ENCODE peak calls at places on chromosomes 16 and 17, in eight cellular contexts. J is MCF 10A, B is HepG2, K is A549, A is H9, V is heart right ventricle, N is BJ, X is prostate gland. S is an unnamed sample.
A peak's percentile ranks its signal among the peaks of the same experiment; 100 is the strongest.

GRCh38 chr17:76530489-76530814 is 7.1 kb downstream of the CYGB start:
- DNase-seq in J (no peak), B (no peak), K (no peak), A (no peak), V (no peak), N (no peak), X (no peak), S (no peak)

GRCh38 chr16:15032547-15033308 is 23.1 kb downstream of the NTAN1 start:
- DNase-seq in J (no peak), B (no peak), K (no peak), A (peak; percentile 10), V (no peak), N (no peak), X (no peak), S (no peak)

GRCh38 chr17:83200746-83201145 is 121.3 kb downstream of the METRNL start:
- DNase-seq in J (no peak), B (no peak), K (no peak), A (no peak), V (peak; percentile 35), N (no peak), X (no peak), S (no peak)

GRCh38 chr17:1252203-1252608 is 18.0 kb upstream of the BHLHA9 start:
- DNase-seq in J (no peak), B (no peak), K (no peak), A (no peak), V (peak; percentile 43), N (no peak), X (no peak), S (no peak)

GRCh38 chr17:72516772-72517399 is 396.1 kb downstream of the SOX9 start:
- DNase-seq in J (peak; percentile 48), B (peak; percentile 72), K (peak; percentile 59), A (no peak), V (peak; percentile 31), N (no peak), X (peak; percentile 22), S (no peak)

GRCh38 chr16:424033-424622 is 1.3 kb upstream of the RAB11FIP3 start:
- DNase-seq in J (peak; percentile 99), B (peak; percentile 30), K (peak; percentile 50), A (no peak), V (no peak), N (peak; percentile 93), X (peak; percentile 91), S (peak; percentile 90)

GRCh38 chr17:1153795-1154546 is 25.8 kb downstream of the ABR start:
- DNase-seq in J (peak; percentile 11), B (peak; percentile 16), K (peak; percentile 51), A (peak; percentile 82), V (peak; percentile 64), N (no peak), X (no peak), S (peak; percentile 78)

GRCh38 chr17:41580651-41581365 is 5.9 kb downstream of the KRT14 start:
- DNase-seq in J (peak; percentile 48), B (no peak), K (no peak), A (no peak), V (no peak), N (no peak), X (no peak), S (no peak)

GRCh38 chr17:76935331-76935730 is 67.1 kb downstream of the MGAT5B start:
- DNase-seq in J (peak; percentile 38), B (no peak), K (no peak), A (no peak), V (no peak), N (peak; percentile 26), X (no peak), S (no peak)

GRCh38 chr17:48388955-48389764 is 40.9 kb downstream of the SKAP1 start:
- DNase-seq in J (no peak), B (no peak), K (no peak), A (no peak), V (no peak), N (no peak), X (no peak), S (no peak)

GRCh38 chr17:57603978-57604377 is 141.1 kb downstream of the CCDC182 start:
- DNase-seq in J (no peak), B (no peak), K (no peak), A (no peak), V (no peak), N (no peak), X (peak; percentile 31), S (no peak)

GRCh38 chr16:1150511-1150982 is 2.4 kb upstream of the CACNA1H start:
- DNase-seq in J (no peak), B (peak; percentile 40), K (peak; percentile 84), A (peak; percentile 62), V (no peak), N (peak; percentile 21), X (no peak), S (no peak)

GRCh38 chr17:48598727-48599126 is 5.1 kb upstream of the HOXB5 start:
- DNase-seq in J (no peak), B (no peak), K (no peak), A (no peak), V (no peak), N (no peak), X (no peak), S (no peak)

GRCh38 chr17:8941520-8941919 is 24.0 kb downstream of the PIK3R5 start:
- DNase-seq in J (no peak), B (no peak), K (no peak), A (peak; percentile 30), V (no peak), N (no peak), X (no peak), S (no peak)

GRCh38 chr17:61363601-61364462 is 35.8 kb upstream of the TBX2 start:
- DNase-seq in J (no peak), B (peak; percentile 97), K (no peak), A (no peak), V (no peak), N (no peak), X (no peak), S (no peak)

GRCh38 chr16:78686601-78687000 is 587.1 kb downstream of the WWOX start:
- DNase-seq in J (no peak), B (no peak), K (no peak), A (no peak), V (no peak), N (no peak), X (no peak), S (no peak)

GRCh38 chr16:63457869-63458268 is 1421.6 kb upstream of the CDH8 start:
- DNase-seq in J (no peak), B (peak; percentile 13), K (no peak), A (no peak), V (no peak), N (no peak), X (no peak), S (no peak)

GRCh38 chr16:63458842-63459241 is 1422.6 kb upstream of the CDH8 start:
- DNase-seq in J (no peak), B (no peak), K (no peak), A (no peak), V (no peak), N (no peak), X (no peak), S (no peak)

DNA sequence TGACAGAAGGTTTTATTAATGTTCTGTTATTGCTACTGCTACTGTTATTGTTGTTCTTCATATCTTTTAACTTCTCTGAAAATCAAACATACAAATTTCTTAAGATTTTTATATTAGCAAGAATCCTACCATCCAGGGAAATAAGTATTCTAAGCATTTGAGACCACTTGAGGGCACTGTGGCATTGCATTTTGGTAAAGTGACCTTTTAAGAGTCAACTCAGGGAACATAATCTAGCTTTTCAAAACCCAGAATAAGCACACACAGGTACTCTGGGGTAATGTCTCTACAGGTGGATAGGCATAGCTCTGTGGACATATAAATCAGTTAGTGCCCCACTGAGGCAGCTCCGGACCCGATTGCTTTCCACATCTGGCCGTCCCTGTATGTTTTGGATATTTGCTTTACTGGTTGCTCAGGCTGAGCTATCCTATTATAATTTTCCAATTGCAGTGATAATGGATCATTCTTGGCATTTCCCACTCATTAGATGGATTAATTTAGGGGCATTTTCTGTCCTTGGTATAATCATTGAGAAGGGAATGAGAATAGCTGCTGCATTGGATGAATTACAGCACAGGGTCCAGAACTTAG is 1425.1 kb upstream of the CDH8 start:
- DNase-seq in J (peak; percentile 58), B (peak; percentile 25), K (no peak), A (peak; percentile 28), V (no peak), N (no peak), X (peak; percentile 7), S (peak; percentile 10)
- TF ChIP-seq CTCF in J (peak; percentile 33), B (peak; percentile 55), K (peak; percentile 40), A (peak; percentile 85), V (peak; percentile 47), N (peak; percentile 27), X (peak; percentile 24), S (peak; percentile 51)

DNA sequence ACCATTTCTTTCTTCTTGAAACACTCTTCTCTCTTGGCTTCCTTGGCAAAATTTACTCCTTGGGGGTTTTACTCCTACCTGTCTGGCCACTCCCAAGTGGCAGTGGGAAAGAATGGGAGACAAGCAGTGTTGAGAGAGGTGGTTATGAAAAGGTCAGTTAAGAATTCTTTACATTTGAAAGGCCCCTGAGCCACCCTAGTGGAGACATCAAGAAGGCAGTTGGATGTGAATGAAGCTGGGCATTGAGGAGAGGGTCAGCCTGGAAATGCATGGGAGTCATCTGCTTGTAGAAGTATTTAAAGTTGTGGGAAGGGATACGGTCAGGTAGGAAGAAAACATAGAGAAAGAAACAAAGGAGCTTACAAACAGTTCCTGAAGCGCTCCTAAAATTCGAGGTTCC is 42.3 kb upstream of the CCNF start:
- DNase-seq in J (no peak), B (peak; percentile 28), K (no peak), A (peak; percentile 88), V (no peak), N (no peak), X (no peak), S (no peak)
- TF ChIP-seq CTCF in J (no peak), B (peak; percentile 23), K (no peak), A (peak; percentile 70), V (no peak), N (peak; percentile 22), X (no peak), S (no peak)

GRCh38 chr16:67149276-67150057 is 1.3 kb downstream of the B3GNT9 start:
- DNase-seq in J (no peak), B (no peak), K (no peak), A (peak; percentile 65), V (no peak), N (no peak), X (no peak), S (no peak)
- TF ChIP-seq CTCF in J (no peak), B (peak; percentile 4), K (no peak), A (no peak), V (no peak), N (no peak), X (no peak), S (no peak)

GRCh38 chr16:47016700-47017133 is 43.2 kb upstream of the DNAJA2 start:
- DNase-seq in J (no peak), B (no peak), K (no peak), A (no peak), V (no peak), N (no peak), X (no peak), S (no peak)

GRCh38 chr16:47019563-47019962 is 46.1 kb upstream of the DNAJA2 start:
- DNase-seq in J (peak; percentile 15), B (no peak), K (no peak), A (no peak), V (no peak), N (no peak), X (no peak), S (no peak)

GRCh38 chr16:47013910-47014309 is 40.4 kb upstream of the DNAJA2 start:
- DNase-seq in J (no peak), B (no peak), K (no peak), A (peak; percentile 37), V (no peak), N (no peak), X (no peak), S (no peak)

GRCh38 chr16:47017636-47018035 is 44.2 kb upstream of the DNAJA2 start:
- DNase-seq in J (no peak), B (no peak), K (no peak), A (peak; percentile 41), V (no peak), N (no peak), X (no peak), S (no peak)

GRCh38 chr16:47018223-47018891 is 44.9 kb upstream of the DNAJA2 start:
- DNase-seq in J (peak; percentile 61), B (peak; percentile 73), K (peak; percentile 80), A (peak; percentile 62), V (no peak), N (no peak), X (peak; percentile 55), S (no peak)
- TF ChIP-seq CTCF in J (peak; percentile 37), B (peak; percentile 93), K (no peak), A (peak; percentile 63), V (peak; percentile 29), N (peak; percentile 26), X (peak; percentile 41), S (peak; percentile 7)

S was measured in AG09319.